ENCODE peak calls at places on chromosome 17, in four cellular contexts. T is kidney epithelial cell, Z is AG04449, H is fibroblast of pulmonary artery. F is an unnamed sample.

GRCh38 chr17:627051-627450 is 87.6 kb downstream of the VPS53 start:
- DNase-seq in Z (no peak), H (no peak), T (no peak), F (no peak)

GRCh38 chr17:79006001-79006400 is 3.6 kb downstream of the CANT1 start:
- DNase-seq in T (no peak), H (no peak), Z (no peak), F (no peak)

GRCh38 chr17:47829870-47830269 is 1.5 kb downstream of the MRPL10 start:
- DNase-seq in H (no peak), Z (no peak), T (no peak), F (peak)

GRCh38 chr17:49968380-49969133 is 433 bp upstream of the DLX4 start:
- DNase-seq in H (peak), T (no peak), Z (no peak), F (peak)

GRCh38 chr17:77317091-77317519 is 176.3 kb downstream of the SEC14L1 start:
- DNase-seq in Z (no peak), T (no peak), H (no peak), F (peak)

GRCh38 chr17:68457168-68457538 is at the start of gene WIPI1:
- DNase-seq in H (no peak), T (no peak), Z (no peak), F (no peak)

GRCh38 chr17:48597775-48598631 is 4.4 kb upstream of the HOXB5 start:
- DNase-seq in Z (no peak), T (no peak), H (no peak), F (no peak)

GRCh38 chr17:35539659-35540026 is 2.2 kb upstream of the SLFN12L start:
- DNase-seq in T (no peak), H (no peak), Z (no peak), F (no peak)

GRCh38 chr17:3843935-3844516 is 2.0 kb downstream of the NCBP3 start:
- DNase-seq in Z (no peak), T (no peak), H (peak), F (peak)

GRCh38 chr17:55407641-55408566 is 13.7 kb downstream of the MMD start:
- DNase-seq in Z (no peak), T (no peak), H (peak), F (peak)

GRCh38 chr17:81075307-81075706 is 40.4 kb downstream of the BAIAP2 start:
- DNase-seq in H (no peak), T (no peak), Z (no peak), F (no peak)

GRCh38 chr17:37124074-37124824 is 175.5 kb downstream of the AATF start:
- DNase-seq in H (peak), T (peak), Z (no peak), F (no peak)

GRCh38 chr17:8162232-8162996 is at the start of gene VAMP2:
- DNase-seq in H (peak), T (no peak), Z (no peak), F (peak)

GRCh38 chr17:2854662-2855061 is 58.4 kb downstream of the RAP1GAP2 start:
- DNase-seq in Z (no peak), T (no peak), H (no peak), F (no peak)

GRCh38 chr17:66386789-66387351 is 84.5 kb downstream of the PRKCA start:
- DNase-seq in T (peak), Z (no peak), H (peak), F (no peak)

GRCh38 chr17:41687828-41688640 is 651 bp upstream of the EIF1 start:
- DNase-seq in H (peak), Z (no peak), T (no peak), F (peak)
- H3K4me3 ChIP-seq in H (peak), Z (peak), T (peak), F (peak)

DNA sequence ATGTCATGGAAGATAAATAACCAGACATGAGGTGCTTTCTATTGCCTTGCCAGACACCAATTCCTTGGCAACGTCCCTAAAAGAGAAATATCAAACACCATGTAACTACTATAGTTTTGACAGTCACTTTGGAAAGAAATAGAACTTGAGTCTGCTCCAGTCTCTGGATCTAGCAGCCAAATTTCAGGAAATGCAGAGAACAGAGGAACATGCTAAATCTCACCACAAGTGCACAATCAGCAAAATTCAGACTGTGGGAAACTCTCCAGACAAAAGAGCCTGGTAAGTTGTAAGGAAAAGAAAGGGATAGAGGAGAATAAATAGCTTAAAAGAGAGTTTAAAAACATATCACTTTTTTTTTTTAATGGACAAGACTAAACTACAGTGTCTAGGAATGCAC is 28.4 kb upstream of the TANC2 start:
- DNase-seq in H (no peak), Z (no peak), T (no peak), F (no peak)
- H3K4me3 ChIP-seq in H (no peak), Z (no peak), T (no peak), F (no peak)

GRCh38 chr17:61813211-61813610 is 50.1 kb downstream of the BRIP1 start:
- DNase-seq in T (no peak), H (peak), Z (no peak), F (no peak)
- H3K4me3 ChIP-seq in T (no peak), H (no peak), Z (no peak), F (no peak)

GRCh38 chr17:75694536-75694935 is 26.7 kb upstream of the ITGB4 start:
- DNase-seq in Z (no peak), T (no peak), H (no peak), F (no peak)
- H3K4me3 ChIP-seq in Z (no peak), T (no peak), H (no peak), F (no peak)

GRCh38 chr17:57615836-57616235 is 129.3 kb downstream of the CCDC182 start:
- DNase-seq in T (no peak), Z (no peak), H (no peak), F (no peak)

GRCh38 chr17:57609125-57609877 is 135.8 kb downstream of the CCDC182 start:
- DNase-seq in Z (no peak), T (no peak), H (no peak), F (no peak)

GRCh38 chr17:57614742-57615141 is 130.4 kb downstream of the CCDC182 start:
- DNase-seq in Z (no peak), T (no peak), H (no peak), F (no peak)

GRCh38 chr17:57609878-57610270 is 135.2 kb downstream of the CCDC182 start:
- DNase-seq in H (no peak), T (no peak), Z (no peak), F (no peak)

DNA sequence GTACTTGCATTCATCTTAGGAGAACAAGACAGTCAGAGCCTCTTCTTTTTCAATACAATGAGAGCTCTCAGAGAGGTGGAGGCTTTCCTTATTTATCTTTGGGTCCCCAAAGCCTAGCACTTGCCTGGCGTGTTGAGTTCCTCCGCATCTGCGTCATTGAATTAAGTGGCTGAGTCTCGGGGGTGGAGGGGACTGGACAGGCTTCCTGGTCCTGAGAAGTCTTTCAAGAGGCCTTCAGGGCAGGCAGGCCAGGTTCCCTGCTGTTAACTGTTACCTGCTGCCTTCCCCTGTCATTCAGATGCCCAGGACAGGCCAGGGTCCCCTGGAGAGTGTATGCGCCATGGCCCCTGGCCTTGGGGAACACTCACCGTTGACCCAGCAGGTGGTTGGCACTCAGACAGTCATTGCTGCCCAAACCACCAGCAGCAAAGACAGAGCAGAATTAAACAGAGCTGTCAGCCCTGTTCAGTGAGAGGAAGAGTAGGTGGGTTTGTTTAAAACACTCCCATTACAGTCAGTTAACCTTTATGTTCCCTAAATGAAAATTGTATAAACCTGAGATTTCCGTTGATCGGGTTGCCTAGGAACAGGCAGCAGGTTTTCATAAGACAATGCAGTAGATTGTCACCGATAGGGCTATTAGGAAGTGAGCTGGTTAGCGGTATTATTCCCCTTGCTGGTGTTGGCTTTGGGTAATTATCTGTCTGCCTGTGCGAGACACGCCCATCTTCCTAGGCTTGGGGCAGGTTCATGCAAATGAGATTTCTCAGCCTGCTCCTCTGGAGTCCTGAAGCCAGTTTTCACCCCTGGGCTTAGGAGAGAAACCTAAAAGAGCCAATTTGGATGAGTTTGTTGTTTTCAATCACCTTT is 132.7 kb downstream of the CCDC182 start:
- DNase-seq in H (no peak), T (no peak), Z (no peak), F (no peak)
- H3K4me3 ChIP-seq in H (no peak), T (no peak), Z (no peak), F (no peak)